ENCODE peak calls at places on chromosome 13, in four cellular contexts. N is HepG2, C is K562, L is GM12878. O is an unnamed sample.
A peak's percentile ranks its signal among the peaks of the same experiment; 100 is the strongest.

GRCh38 chr13:77838271-77838670 is 80.4 kb downstream of the EDNRB start:
- DNase-seq in C (no peak), N (no peak), L (no peak), O (no peak)

GRCh38 chr13:82688400-82688999 is 1193.8 kb downstream of the SLITRK1 start:
- DNase-seq in C (no peak), L (no peak), N (no peak), O (no peak)

GRCh38 chr13:23928985-23929384 is 31.7 kb upstream of the C1QTNF9B start:
- DNase-seq in N (no peak), C (no peak), L (no peak), O (no peak)

GRCh38 chr13:106433066-106433465 is 102.4 kb downstream of the EFNB2 start:
- DNase-seq in C (no peak), L (no peak), N (no peak), O (no peak)

GRCh38 chr13:90717451-90717936 is 630.0 kb upstream of the MIR17HG start:
- DNase-seq in C (no peak), N (no peak), L (no peak), O (no peak)

GRCh38 chr13:46542833-46543232 is 10.1 kb upstream of the LRCH1 start:
- DNase-seq in L (peak; percentile 39), C (no peak), N (no peak), O (no peak)

GRCh38 chr13:104408733-104409132 is 1342.5 kb upstream of the SLC10A2 start:
- DNase-seq in C (no peak), N (no peak), L (no peak), O (no peak)

GRCh38 chr13:104592127-104592526 is 1525.9 kb upstream of the SLC10A2 start:
- DNase-seq in N (no peak), L (no peak), C (no peak), O (no peak)

GRCh38 chr13:43325636-43326035 is 302.2 kb downstream of the DNAJC15 start:
- DNase-seq in C (no peak), N (no peak), L (no peak), O (no peak)

GRCh38 chr13:46666727-46667456 is 113.9 kb downstream of the LRCH1 start:
- DNase-seq in N (no peak), L (no peak), C (no peak), O (peak; percentile 45)

GRCh38 chr13:104920091-104920490 is 1615.4 kb downstream of the EFNB2 start:
- DNase-seq in L (no peak), N (no peak), C (no peak), O (no peak)

GRCh38 chr13:48998893-48999292 is 23.2 kb downstream of the FNDC3A start:
- DNase-seq in N (no peak), L (no peak), C (no peak), O (no peak)

GRCh38 chr13:32211788-32212187 is 103.4 kb downstream of the ZAR1L start:
- DNase-seq in L (no peak), C (no peak), N (no peak), O (no peak)

GRCh38 chr13:96771501-96772367 is 222.5 kb downstream of the OXGR1 start:
- DNase-seq in N (no peak), L (no peak), C (no peak), O (no peak)

DNA sequence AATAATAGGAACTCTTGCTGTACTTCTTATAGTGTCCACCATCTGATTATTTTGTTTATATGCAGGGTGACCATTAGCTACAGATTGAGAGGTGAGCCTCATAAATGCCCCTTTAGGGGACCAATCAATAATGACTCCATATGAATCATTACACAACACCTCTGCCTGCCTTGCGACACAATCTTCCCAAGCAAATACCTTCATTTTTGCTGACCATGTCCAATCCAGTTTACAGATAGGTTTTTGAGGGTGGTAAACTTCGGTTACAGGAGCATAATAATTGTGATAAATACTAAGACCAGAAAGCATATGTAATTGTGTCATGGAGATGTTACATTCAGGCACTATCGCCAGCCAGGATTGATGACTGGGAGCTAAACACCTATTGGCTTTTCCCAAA is 23.6 kb upstream of the IL17D start:
- DNase-seq in C (no peak), L (no peak), N (no peak), O (no peak)
- TF ChIP-seq FOXK2 in C (no peak), L (no peak), N (no peak), O (no peak)

GRCh38 chr13:113141591-113141950 is 16.9 kb upstream of the PROZ start:
- DNase-seq in C (no peak), L (no peak), N (no peak), O (no peak)

GRCh38 chr13:113138792-113139551 is 16.4 kb downstream of the F10 start:
- DNase-seq in C (peak; percentile 44), N (peak; percentile 97), L (no peak), O (no peak)

GRCh38 chr13:113142876-113143275 is 15.6 kb upstream of the PROZ start:
- DNase-seq in N (no peak), L (no peak), C (no peak), O (no peak)

GRCh38 chr13:113139580-113139979 is 17.0 kb downstream of the F10 start:
- DNase-seq in N (peak; percentile 54), L (no peak), C (no peak), O (no peak)

GRCh38 chr13:113140677-113141590 is 17.5 kb upstream of the PROZ start:
- DNase-seq in N (no peak), C (no peak), L (no peak), O (no peak)
- TF ChIP-seq FOXK2 in N (no peak), C (no peak), L (no peak), O (no peak)

GRCh38 chr13:20401958-20402856 is 123.5 kb downstream of the CRYL1 start:
- DNase-seq in L (no peak), C (no peak), N (no peak), O (no peak)

GRCh38 chr13:20404488-20405222 is 121.0 kb downstream of the CRYL1 start:
- DNase-seq in C (no peak), L (no peak), N (no peak), O (no peak)

GRCh38 chr13:20403826-20404225 is 121.8 kb downstream of the CRYL1 start:
- DNase-seq in N (no peak), C (no peak), L (no peak), O (no peak)

GRCh38 chr13:20401586-20401957 is 124.1 kb downstream of the CRYL1 start:
- DNase-seq in L (no peak), C (no peak), N (no peak), O (no peak)

GRCh38 chr13:20402881-20403280 is 122.8 kb downstream of the CRYL1 start:
- DNase-seq in N (no peak), C (no peak), L (no peak), O (no peak)
- TF ChIP-seq FOXK2 in N (no peak), C (no peak), L (no peak), O (no peak)

DNA sequence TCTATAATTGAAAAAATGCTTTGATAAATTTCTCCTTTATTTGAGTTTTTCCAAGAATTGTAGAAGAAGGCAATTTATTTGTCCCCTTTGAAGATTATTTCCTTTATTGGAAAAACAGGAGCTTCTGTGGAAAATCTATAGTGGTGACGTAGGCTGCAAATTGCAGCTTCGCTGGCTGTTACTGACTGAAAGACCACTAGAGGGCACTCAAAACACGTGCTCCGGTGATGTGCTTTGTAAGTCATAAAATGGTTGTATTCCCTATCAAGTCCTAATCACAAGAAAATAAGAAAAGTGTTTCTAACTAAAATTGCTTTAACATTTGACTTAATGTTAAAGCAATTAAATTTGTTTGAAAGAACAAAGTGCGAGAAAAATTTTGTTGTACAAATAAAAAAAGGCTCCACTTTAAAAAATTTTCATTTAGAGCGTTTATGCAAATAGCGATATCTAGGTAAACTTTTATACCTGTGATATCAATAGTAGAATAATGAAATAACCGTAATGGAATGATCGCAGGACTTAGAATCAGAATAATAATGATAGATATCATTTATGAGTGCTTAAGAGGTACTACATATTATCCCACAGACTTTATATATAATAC is 638.2 kb upstream of the SPRY2 start:
- DNase-seq in C (peak; percentile 11), L (peak; percentile 11), N (peak; percentile 57), O (peak; percentile 82)
- TF ChIP-seq FOXK2 in C (no peak), L (no peak), N (no peak), O (no peak)

O was measured in HEK293T.